ENCODE peak calls at places on chromosomes 4 and X, in six cellular contexts. One of them, this sample, is unnamed.

GRCh38 chr4:5341151-5341925 is 290.1 kb downstream of the STK32B start:
- DNase-seq in hippocampal formation: no peak
- DNase-seq in T-helper 9 cell: no peak
- DNase-seq in GM23248: no peak
- DNase-seq in T follicular helper cell: no peak
- DNase-seq in GM04503: no peak
- DNase-seq in this sample: no peak

GRCh38 chr4:128130621-128131020 is 69.5 kb downstream of the LARP1B start:
- DNase-seq in hippocampal formation: no peak
- DNase-seq in T follicular helper cell: no peak
- DNase-seq in GM23248: no peak
- DNase-seq in T-helper 9 cell: no peak
- DNase-seq in GM04503: no peak
- DNase-seq in this sample: no peak

GRCh38 chr4:140152015-140152703 is 1.8 kb downstream of the MAML3 start:
- DNase-seq in GM23248: peak; percentile 80
- DNase-seq in GM04503: no peak
- DNase-seq in hippocampal formation: peak; percentile 63
- DNase-seq in T-helper 9 cell: peak; percentile 66
- DNase-seq in T follicular helper cell: peak; percentile 74
- DNase-seq in this sample: no peak

GRCh38 chr4:102642571-102643298 is 118.0 kb downstream of the MANBA start:
- DNase-seq in GM23248: peak; percentile 70
- DNase-seq in T follicular helper cell: no peak
- DNase-seq in GM04503: no peak
- DNase-seq in hippocampal formation: no peak
- DNase-seq in T-helper 9 cell: no peak
- DNase-seq in this sample: peak; percentile 59

GRCh38 chr4:39357002-39357401 is 9.2 kb downstream of the RFC1 start:
- DNase-seq in GM23248: no peak
- DNase-seq in GM04503: no peak
- DNase-seq in T follicular helper cell: no peak
- DNase-seq in hippocampal formation: no peak
- DNase-seq in T-helper 9 cell: no peak
- DNase-seq in this sample: no peak

GRCh38 chr4:109846395-109847098 is 1.4 kb upstream of the LRIT3 start:
- DNase-seq in GM04503: no peak
- DNase-seq in T follicular helper cell: no peak
- DNase-seq in hippocampal formation: no peak
- DNase-seq in GM23248: no peak
- DNase-seq in T-helper 9 cell: no peak
- DNase-seq in this sample: no peak

GRCh38 chr4:109658871-109659410 is 44.3 kb downstream of the CASP6 start:
- DNase-seq in T-helper 9 cell: no peak
- DNase-seq in GM04503: no peak
- DNase-seq in GM23248: no peak
- DNase-seq in T follicular helper cell: no peak
- DNase-seq in hippocampal formation: no peak
- DNase-seq in this sample: no peak

GRCh38 chr4:15781427-15782095 is 3.4 kb downstream of the CD38 start:
- DNase-seq in T-helper 9 cell: no peak
- DNase-seq in GM04503: no peak
- DNase-seq in T follicular helper cell: no peak
- DNase-seq in GM23248: no peak
- DNase-seq in hippocampal formation: no peak
- DNase-seq in this sample: no peak

GRCh38 chr4:165199286-165199685 is 8.1 kb upstream of the KLHL2 start:
- DNase-seq in GM23248: no peak
- DNase-seq in T-helper 9 cell: no peak
- DNase-seq in T follicular helper cell: no peak
- DNase-seq in GM04503: no peak
- DNase-seq in hippocampal formation: no peak
- DNase-seq in this sample: no peak

GRCh38 chr4:102575369-102576129 is 74.4 kb downstream of the NFKB1 start:
- DNase-seq in T follicular helper cell: no peak
- DNase-seq in GM23248: no peak
- DNase-seq in T-helper 9 cell: no peak
- DNase-seq in hippocampal formation: no peak
- DNase-seq in GM04503: no peak
- DNase-seq in this sample: peak; percentile 25

GRCh38 chrX:56499372-56499771 is 64.1 kb upstream of the UBQLN2 start:
- DNase-seq in GM04503: no peak
- DNase-seq in T-helper 9 cell: no peak
- DNase-seq in GM23248: no peak
- DNase-seq in hippocampal formation: no peak
- DNase-seq in T follicular helper cell: no peak
- DNase-seq in this sample: no peak

GRCh38 chrX:118228041-118228440 is 111.4 kb upstream of the KLHL13 start:
- DNase-seq in T follicular helper cell: no peak
- DNase-seq in GM23248: peak; percentile 17
- DNase-seq in GM04503: no peak
- DNase-seq in hippocampal formation: no peak
- DNase-seq in T-helper 9 cell: no peak
- DNase-seq in this sample: no peak

GRCh38 chrX:49163555-49164419 is 1.2 kb downstream of the MAGIX start:
- DNase-seq in T-helper 9 cell: peak; percentile 68
- DNase-seq in GM04503: no peak
- DNase-seq in hippocampal formation: peak; percentile 75
- DNase-seq in GM23248: peak; percentile 81
- DNase-seq in T follicular helper cell: peak; percentile 71
- DNase-seq in this sample: peak; percentile 66

GRCh38 chr4:46993075-46994006 is at the start of gene GABRA4:
- DNase-seq in GM04503: no peak
- DNase-seq in GM23248: peak; percentile 0
- DNase-seq in hippocampal formation: no peak
- DNase-seq in T follicular helper cell: no peak
- DNase-seq in T-helper 9 cell: no peak
- DNase-seq in this sample: no peak

GRCh38 chrX:106791495-106791894 is 11.0 kb upstream of the TBC1D8B start:
- DNase-seq in hippocampal formation: no peak
- DNase-seq in GM04503: no peak
- DNase-seq in GM23248: peak; percentile 40
- DNase-seq in T-helper 9 cell: no peak
- DNase-seq in T follicular helper cell: no peak
- DNase-seq in this sample: no peak

GRCh38 chr4:105060628-105061027 is 86.0 kb upstream of the TET2 start:
- DNase-seq in GM23248: no peak
- DNase-seq in T follicular helper cell: no peak
- DNase-seq in GM04503: no peak
- DNase-seq in T-helper 9 cell: no peak
- DNase-seq in hippocampal formation: peak; percentile 28
- DNase-seq in this sample: no peak

GRCh38 chr4:141027421-141027820 is 105.8 kb downstream of the RNF150 start:
- DNase-seq in T-helper 9 cell: no peak
- DNase-seq in GM23248: peak; percentile 57
- DNase-seq in T follicular helper cell: no peak
- DNase-seq in hippocampal formation: no peak
- DNase-seq in GM04503: no peak
- DNase-seq in this sample: peak; percentile 37

GRCh38 chr4:100982345-100982744 is 365.0 kb downstream of the PPP3CA start:
- DNase-seq in T-helper 9 cell: no peak
- DNase-seq in T follicular helper cell: no peak
- DNase-seq in hippocampal formation: no peak
- DNase-seq in GM23248: no peak
- DNase-seq in GM04503: no peak
- DNase-seq in this sample: no peak

GRCh38 chrX:49896951-49897350 is 17.7 kb downstream of the USP27X start:
- DNase-seq in hippocampal formation: no peak
- DNase-seq in T-helper 9 cell: no peak
- DNase-seq in GM04503: no peak
- DNase-seq in T follicular helper cell: no peak
- DNase-seq in GM23248: no peak
- DNase-seq in this sample: no peak

GRCh38 chr4:165325732-165326512 is 1.5 kb upstream of the MSMO1 start:
- DNase-seq in hippocampal formation: no peak
- DNase-seq in T follicular helper cell: no peak
- DNase-seq in T-helper 9 cell: no peak
- DNase-seq in GM04503: peak; percentile 34
- DNase-seq in GM23248: peak; percentile 72
- DNase-seq in this sample: peak; percentile 76

GRCh38 chr4:102817021-102817605 is 10.2 kb downstream of the UBE2D3 start:
- DNase-seq in GM23248: no peak
- DNase-seq in T-helper 9 cell: no peak
- DNase-seq in T follicular helper cell: no peak
- DNase-seq in hippocampal formation: no peak
- DNase-seq in GM04503: no peak
- DNase-seq in this sample: no peak

GRCh38 chrX:15207994-15208393 is 61.9 kb downstream of the ASB9 start:
- DNase-seq in hippocampal formation: no peak
- DNase-seq in T follicular helper cell: no peak
- DNase-seq in T-helper 9 cell: no peak
- DNase-seq in GM23248: no peak
- DNase-seq in GM04503: no peak
- DNase-seq in this sample: no peak

GRCh38 chr4:125235971-125236370 is 78.8 kb upstream of the FAT4 start:
- DNase-seq in T follicular helper cell: no peak
- DNase-seq in T-helper 9 cell: no peak
- DNase-seq in hippocampal formation: peak; percentile 4
- DNase-seq in GM23248: no peak
- DNase-seq in GM04503: no peak
- DNase-seq in this sample: no peak

GRCh38 chr4:2054217-2054616 is 4.9 kb upstream of the NAT8L start:
- DNase-seq in T-helper 9 cell: no peak
- DNase-seq in T follicular helper cell: no peak
- DNase-seq in GM23248: no peak
- DNase-seq in hippocampal formation: no peak
- DNase-seq in GM04503: no peak
- DNase-seq in this sample: no peak

GRCh38 chrX:38930474-38930873 is 129.2 kb downstream of the MID1IP1 start:
- DNase-seq in hippocampal formation: no peak
- DNase-seq in GM23248: no peak
- DNase-seq in T follicular helper cell: no peak
- DNase-seq in T-helper 9 cell: no peak
- DNase-seq in GM04503: no peak
- DNase-seq in this sample: no peak

This sample was measured in HFFc6.